ENCODE peak calls at places on chromosomes 6 and 20, in nine cellular contexts. A is psoas muscle; T is stimulated activated CD4-positive, alpha-beta T cell treated with anti-CD3 and anti-CD28 coated beads, Interleukin-1b, Interleukin-23, amount 100 ng/mL, for 24 hours; P is epithelial cell of esophagus; G is CD4-positive, alpha-beta T cell; Z is HCT116; D is T-helper 9 cell; U is stimulated activated CD8-positive, alpha-beta memory T cell treated with anti-CD3 and anti-CD28 coated beads, Interleukin-4, amount 100 ng/mL, for 24 hours; Q is fibroblast of the aortic adventitia. N is an unnamed sample.

GRCh38 chr6:8983202-8983688 is 547.9 kb upstream of the SLC35B3 start:
- DNase-seq in A (peak), T (peak), P (peak), G (peak), Z (peak), D (peak), U (peak), Q (peak), N (peak)

GRCh38 chr6:55955684-55956083 is 80.3 kb upstream of the BMP5 start:
- DNase-seq in A (no peak), T (no peak), P (no peak), G (no peak), Z (no peak), D (no peak), U (no peak), Q (no peak), N (no peak)

GRCh38 chr20:59147197-59147596 is 16.4 kb upstream of the ZNF831 start:
- DNase-seq in A (no peak), T (no peak), P (no peak), G (no peak), Z (no peak), D (no peak), U (no peak), Q (no peak), N (no peak)

GRCh38 chr6:154292855-154293519 is 63.6 kb downstream of the IPCEF1 start:
- DNase-seq in A (no peak), T (no peak), P (peak), G (no peak), Z (no peak), D (no peak), U (no peak), Q (peak), N (no peak)

GRCh38 chr6:117483645-117484016 is 1.2 kb downstream of the DCBLD1 start:
- DNase-seq in A (no peak), T (no peak), P (peak), G (no peak), Z (no peak), D (no peak), U (no peak), Q (peak), N (no peak)

GRCh38 chr6:133241088-133241900 is at the start of gene EYA4:
- DNase-seq in A (peak), T (no peak), P (peak), G (no peak), Z (no peak), D (no peak), U (no peak), Q (peak), N (no peak)

GRCh38 chr20:17972121-17972520 is 3.3 kb downstream of the MGME1 start:
- DNase-seq in A (no peak), T (no peak), P (no peak), G (no peak), Z (no peak), D (no peak), U (no peak), Q (no peak), N (no peak)

GRCh38 chr6:113178349-113178748 is 678.8 kb upstream of the MARCKS start:
- DNase-seq in A (no peak), T (no peak), P (peak), G (no peak), Z (no peak), D (no peak), U (no peak), Q (peak), N (no peak)

GRCh38 chr20:4820833-4821518 is 99.3 kb downstream of the PRND start:
- DNase-seq in A (no peak), T (no peak), P (peak), G (no peak), Z (no peak), D (no peak), U (no peak), Q (peak), N (no peak)

N was measured in T-cell.